ENCODE peak calls at places on chromosomes 6 and 20, in five cellular contexts. One of them, this sample, is unnamed.

GRCh38 chr20:56608376-56608775 is 20.7 kb upstream of the TFAP2C start:
- DNase-seq in lower lobe of right lung: no peak
- DNase-seq in cardiac fibroblast: no peak
- DNase-seq in NCI-H1105 treated with DMSO at 0.1 percent for 48 hours: no peak
- DNase-seq in A172: no peak
- DNase-seq in this sample: no peak

GRCh38 chr6:139970591-139970991 is 596.1 kb upstream of the CITED2 start:
- DNase-seq in A172: no peak
- DNase-seq in cardiac fibroblast: peak
- DNase-seq in lower lobe of right lung: no peak
- DNase-seq in NCI-H1105 treated with DMSO at 0.1 percent for 48 hours: no peak
- DNase-seq in this sample: no peak

GRCh38 chr20:5809495-5809894 is 59.3 kb downstream of the SHLD1 start:
- DNase-seq in cardiac fibroblast: no peak
- DNase-seq in A172: no peak
- DNase-seq in NCI-H1105 treated with DMSO at 0.1 percent for 48 hours: no peak
- DNase-seq in lower lobe of right lung: no peak
- DNase-seq in this sample: no peak

GRCh38 chr6:5695260-5696245 is 311.2 kb downstream of the NRN1 start:
- DNase-seq in lower lobe of right lung: no peak
- DNase-seq in A172: peak
- DNase-seq in cardiac fibroblast: peak
- DNase-seq in NCI-H1105 treated with DMSO at 0.1 percent for 48 hours: no peak
- DNase-seq in this sample: peak

GRCh38 chr6:168937061-168937460 is 316.6 kb downstream of the THBS2 start:
- DNase-seq in lower lobe of right lung: no peak
- DNase-seq in cardiac fibroblast: peak
- DNase-seq in NCI-H1105 treated with DMSO at 0.1 percent for 48 hours: no peak
- DNase-seq in A172: peak
- DNase-seq in this sample: no peak

GRCh38 chr6:21935561-21936028 is 342.0 kb downstream of the SOX4 start:
- DNase-seq in cardiac fibroblast: peak
- DNase-seq in A172: peak
- DNase-seq in lower lobe of right lung: no peak
- DNase-seq in NCI-H1105 treated with DMSO at 0.1 percent for 48 hours: no peak
- DNase-seq in this sample: no peak

GRCh38 chr6:81624443-81624842 is 128.0 kb downstream of the TENT5A start:
- DNase-seq in lower lobe of right lung: no peak
- DNase-seq in cardiac fibroblast: no peak
- DNase-seq in A172: no peak
- DNase-seq in NCI-H1105 treated with DMSO at 0.1 percent for 48 hours: no peak
- DNase-seq in this sample: no peak

GRCh38 chr20:5914859-5915258 is 35.5 kb downstream of the TRMT6 start:
- DNase-seq in cardiac fibroblast: no peak
- DNase-seq in A172: no peak
- DNase-seq in NCI-H1105 treated with DMSO at 0.1 percent for 48 hours: no peak
- DNase-seq in lower lobe of right lung: no peak
- DNase-seq in this sample: no peak

GRCh38 chr6:148790404-148790803 is 43.6 kb downstream of the UST start:
- DNase-seq in cardiac fibroblast: no peak
- DNase-seq in lower lobe of right lung: no peak
- DNase-seq in A172: no peak
- DNase-seq in NCI-H1105 treated with DMSO at 0.1 percent for 48 hours: no peak
- DNase-seq in this sample: no peak

GRCh38 chr6:19873031-19873430 is 35.9 kb downstream of the ID4 start:
- DNase-seq in NCI-H1105 treated with DMSO at 0.1 percent for 48 hours: no peak
- DNase-seq in lower lobe of right lung: no peak
- DNase-seq in A172: no peak
- DNase-seq in cardiac fibroblast: no peak
- DNase-seq in this sample: no peak